ENCODE peak calls at places on chromosomes 6 and 20, in five cellular contexts. L is spleen; Y is prostate gland; I is CD4-positive, CD25-positive, alpha-beta regulatory T cell; J is ovary. O is an unnamed sample. For H3K4me1, the result is how much of the 10 kb centered on the place peaks cover.

GRCh38 chr6:30116724-30117123 is 3.8 kb upstream of the TRIM31 start:
- DNase-seq in Y (no peak), J (no peak), L (no peak), I (no peak), O (no peak)

GRCh38 chr6:31414771-31415270 is 11.4 kb downstream of the MICA start:
- DNase-seq in J (no peak), I (no peak), Y (no peak), L (no peak), O (no peak)

GRCh38 chr6:24340998-24341934 is 16.6 kb downstream of the DCDC2 start:
- DNase-seq in J (no peak), I (no peak), Y (peak), L (no peak), O (no peak)

GRCh38 chr6:170480045-170480714 is 72.9 kb downstream of the PSMB1 start:
- DNase-seq in L (no peak), I (no peak), Y (no peak), J (no peak), O (peak)

GRCh38 chr6:36132221-36132895 is 2.0 kb downstream of the MAPK13 start:
- DNase-seq in I (no peak), J (no peak), Y (no peak), L (no peak), O (no peak)

GRCh38 chr20:11766961-11767360 is 150.7 kb upstream of the BTBD3 start:
- DNase-seq in J (no peak), Y (no peak), I (no peak), L (no peak), O (no peak)

GRCh38 chr20:64099880-64100565 is 7.3 kb downstream of the NPBWR2 start:
- DNase-seq in Y (no peak), L (no peak), J (no peak), I (peak), O (peak)

GRCh38 chr20:4171538-4172116 is 156.3 kb upstream of the RNF24 start:
- DNase-seq in I (no peak), L (no peak), Y (no peak), J (no peak), O (no peak)

GRCh38 chr6:109336221-109336955 is 45.9 kb downstream of the CD164 start:
- DNase-seq in I (no peak), J (no peak), L (no peak), Y (peak), O (no peak)

GRCh38 chr20:1946762-1947534 is 46.9 kb downstream of the PDYN start:
- DNase-seq in Y (peak), L (peak), I (no peak), J (peak), O (peak)

GRCh38 chr20:33578510-33578909 is 83.6 kb upstream of the C20orf144 start:
- DNase-seq in Y (no peak), L (no peak), J (no peak), I (no peak), O (no peak)

GRCh38 chr6:157145656-157146285 is 177.5 kb downstream of the TMEM242 start:
- DNase-seq in J (no peak), I (no peak), L (no peak), Y (no peak), O (no peak)

GRCh38 chr6:73506246-73506645 is 14.6 kb downstream of the EEF1A1 start:
- DNase-seq in L (no peak), I (no peak), Y (no peak), J (no peak), O (no peak)

GRCh38 chr20:1535420-1536175 is 21.9 kb downstream of the SIRPD start:
- DNase-seq in I (no peak), L (peak), J (no peak), Y (no peak), O (peak)

GRCh38 chr20:59526242-59527225 is 77.8 kb upstream of the PHACTR3 start:
- DNase-seq in L (no peak), Y (no peak), J (no peak), I (no peak), O (no peak)

GRCh38 chr6:120108061-120108795 is 758.7 kb upstream of the MAN1A1 start:
- DNase-seq in Y (no peak), J (no peak), L (no peak), I (no peak), O (no peak)

GRCh38 chr6:135586844-135587243 is 89.3 kb upstream of the AHI1 start:
- DNase-seq in L (no peak), J (no peak), I (no peak), Y (no peak), O (no peak)

GRCh38 chr6:123804771-123805540 is 1.3 kb downstream of the NKAIN2 start:
- DNase-seq in I (no peak), Y (no peak), J (no peak), L (no peak), O (no peak)

GRCh38 chr20:59435496-59435895 is 135.1 kb downstream of the EDN3 start:
- DNase-seq in J (no peak), Y (no peak), I (no peak), L (no peak), O (no peak)

GRCh38 chr20:22453244-22454080 is 130.9 kb downstream of the FOXA2 start:
- DNase-seq in I (no peak), J (no peak), L (no peak), Y (no peak), O (no peak)

GRCh38 chr20:44716309-44717106 is 1.3 kb downstream of the CCN5 start:
- DNase-seq in Y (no peak), I (no peak), L (no peak), J (no peak), O (no peak)

GRCh38 chr6:84333827-84334226 is 106.4 kb upstream of the CEP162 start:
- DNase-seq in Y (no peak), J (no peak), L (no peak), I (no peak), O (no peak)

GRCh38 chr20:49286689-49287551 is 9.1 kb upstream of the ZNFX1 start:
- DNase-seq in I (no peak), Y (no peak), J (no peak), L (no peak), O (no peak)

GRCh38 chr6:127100510-127101140 is 17.8 kb upstream of the RSPO3 start:
- DNase-seq in I (no peak), Y (no peak), L (no peak), J (no peak), O (no peak)

GRCh38 chr20:24913076-24913628 is 35.9 kb upstream of the CST7 start:
- DNase-seq in J (no peak), I (no peak), Y (peak), L (no peak), O (no peak)

GRCh38 chr6:170452767-170453545 is 100.2 kb downstream of the PSMB1 start:
- DNase-seq in L (peak), J (no peak), Y (no peak), I (no peak), O (no peak)

GRCh38 chr6:155213611-155214372 is 50.0 kb upstream of the CLDN20 start:
- DNase-seq in I (no peak), L (no peak), Y (no peak), J (no peak), O (no peak)
- H3K4me3 ChIP-seq in I (no peak), L (no peak), Y (no peak), J (no peak), O (no peak)

DNA sequence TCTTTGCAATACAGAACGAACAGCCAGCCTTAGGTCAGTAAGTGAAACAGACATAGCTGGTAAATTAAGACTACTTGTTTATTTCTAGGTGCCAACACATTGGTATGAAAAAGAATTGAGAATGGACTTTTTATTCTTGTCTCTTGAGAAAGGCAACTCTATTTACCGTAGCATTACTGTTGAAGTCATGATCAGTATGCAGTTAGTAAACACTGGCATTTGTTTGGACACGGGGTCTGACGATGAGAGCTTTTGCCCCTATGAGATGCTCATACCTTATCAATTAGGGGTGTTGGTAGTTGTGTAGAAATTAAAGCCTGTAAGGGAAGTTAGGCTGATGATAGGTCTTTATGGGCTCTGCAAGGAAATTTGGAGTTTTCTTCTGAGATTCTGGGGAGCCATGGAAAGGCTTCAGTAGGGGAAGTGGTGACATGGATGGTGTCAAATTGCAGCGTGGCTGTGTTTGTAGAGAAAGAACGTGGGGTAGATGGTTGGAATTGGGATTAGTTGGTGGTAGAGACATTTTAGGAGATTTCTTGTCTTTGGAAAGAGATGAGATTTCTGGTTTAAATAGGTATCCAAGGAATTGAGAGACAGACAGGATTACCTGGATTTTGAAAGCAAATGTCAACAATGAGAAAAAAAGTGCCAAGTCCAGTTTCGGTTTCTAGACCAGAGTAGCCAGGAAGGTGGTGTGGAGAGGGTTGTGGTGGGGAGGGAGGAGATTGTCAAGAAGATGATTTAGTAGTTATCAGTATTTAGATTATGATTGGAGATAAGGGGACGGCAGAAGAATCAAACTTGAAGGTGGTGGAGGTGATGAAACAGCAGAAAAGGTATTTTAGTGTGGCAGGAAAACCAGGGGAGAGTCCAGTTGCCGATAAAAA is 116.6 kb downstream of the JARID2 start:
- DNase-seq in J (no peak), L (no peak), I (no peak), Y (no peak), O (no peak)
- H3K4me1 ChIP-seq in J (under half), L (half or more), I (under half), Y (under half), O (under half)

GRCh38 chr20:31608256-31608980 is 3.3 kb downstream of the ID1 start:
- DNase-seq in J (peak), I (no peak), L (peak), Y (peak), O (peak)
- H3K4me3 ChIP-seq in J (peak), I (no peak), L (peak), Y (no peak), O (peak)

GRCh38 chr6:21691685-21692346 is 98.3 kb downstream of the SOX4 start:
- DNase-seq in I (no peak), L (no peak), Y (no peak), J (no peak), O (no peak)
- H3K4me1 ChIP-seq in I (under half), L (under half), Y (under half), J (under half), O (under half)

GRCh38 chr6:152948150-152948768 is 34.6 kb downstream of the FBXO5 start:
- DNase-seq in Y (no peak), I (no peak), L (no peak), J (no peak), O (no peak)
- H3K4me3 ChIP-seq in Y (no peak), I (peak), L (no peak), J (no peak), O (no peak)

DNA sequence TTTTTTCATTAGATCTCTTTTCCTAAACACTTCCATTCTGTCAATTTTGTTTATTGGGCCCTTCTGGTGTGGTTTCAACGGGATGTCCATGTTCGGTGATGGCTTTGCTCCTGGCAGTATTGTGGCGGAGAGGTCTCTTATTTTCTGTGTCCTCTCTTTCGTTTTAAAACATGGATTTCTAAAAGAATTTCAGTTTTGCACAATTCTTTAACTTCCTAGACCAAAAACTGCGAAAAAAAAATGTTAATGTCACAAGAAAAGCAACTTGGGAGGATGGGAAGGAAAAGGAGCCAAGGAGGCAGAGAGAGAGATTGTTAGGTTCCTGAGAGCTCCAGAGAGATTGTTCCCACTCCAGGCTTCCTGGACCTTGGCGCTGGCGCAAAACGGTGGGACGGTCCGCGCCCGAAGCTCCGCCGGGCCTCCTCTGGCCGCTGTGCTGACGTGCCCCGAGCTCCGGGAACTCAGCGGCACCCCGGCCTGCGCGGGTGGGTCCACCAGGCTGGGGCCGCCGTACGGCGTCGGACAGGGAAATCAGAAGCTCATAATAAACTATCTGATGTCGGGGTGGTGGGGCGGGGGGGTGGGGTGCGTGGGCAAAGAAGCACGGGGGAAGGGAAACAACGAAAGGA is 887 bp upstream of the OLIG3 start:
- DNase-seq in I (no peak), J (no peak), Y (no peak), L (no peak), O (no peak)
- H3K4me1 ChIP-seq in I (half or more), J (under half), Y (under half), L (half or more), O (under half)

O was measured in right cardiac atrium.